ENCODE peak calls at places on chromosomes 2 and 18, in nine cellular contexts. C, T, I, V, L, A, O, N and Q are unnamed samples.

GRCh38 chr2:157741819-157742484 is 113.3 kb upstream of the ACVR1C start:
- DNase-seq in O (no peak), V (no peak), A (no peak), N (no peak), C (no peak), T (no peak), I (no peak), L (no peak), Q (no peak)

GRCh38 chr18:47683774-47684173 is 246.7 kb downstream of the SMAD2 start:
- DNase-seq in C (no peak), A (no peak), I (no peak), L (no peak), O (no peak), V (no peak), T (no peak), N (no peak), Q (no peak)

GRCh38 chr2:47893771-47894170 is 12.5 kb downstream of the FBXO11 start:
- DNase-seq in L (no peak), C (no peak), O (no peak), T (no peak), N (no peak), V (no peak), A (no peak), I (no peak), Q (no peak)

GRCh38 chr18:73545497-73545896 is 602.1 kb downstream of the FBXO15 start:
- DNase-seq in C (peak), N (no peak), T (no peak), O (peak), L (no peak), I (no peak), V (no peak), A (no peak), Q (no peak)

GRCh38 chr2:232076736-232077135 is 115.2 kb downstream of the DIS3L2 start:
- DNase-seq in I (no peak), O (no peak), L (peak), T (no peak), C (no peak), A (no peak), N (no peak), V (no peak), Q (no peak)

GRCh38 chr2:198098386-198098785 is 294.0 kb downstream of the PLCL1 start:
- DNase-seq in N (no peak), C (no peak), V (no peak), L (no peak), I (no peak), O (no peak), A (no peak), T (no peak), Q (no peak)

GRCh38 chr2:230660294-230661060 is 52.2 kb upstream of the CAB39 start:
- DNase-seq in T (no peak), L (no peak), I (no peak), N (no peak), O (no peak), V (no peak), A (peak), C (no peak), Q (no peak)

GRCh38 chr2:60073201-60073600 is 480.3 kb downstream of the BCL11A start:
- DNase-seq in I (no peak), L (no peak), N (no peak), O (no peak), C (no peak), V (no peak), T (no peak), A (no peak), Q (no peak)

GRCh38 chr18:8623549-8624106 is 14.4 kb downstream of the RAB12 start:
- DNase-seq in N (peak), V (no peak), A (no peak), C (no peak), O (no peak), T (no peak), L (no peak), I (no peak), Q (no peak)

GRCh38 chr2:238107525-238108422 is 7.6 kb downstream of the ESPNL start:
- DNase-seq in A (no peak), C (peak), V (no peak), N (peak), O (no peak), L (no peak), I (no peak), T (no peak), Q (no peak)

GRCh38 chr18:8820701-8821465 is 115.5 kb downstream of the MTCL1 start:
- DNase-seq in A (no peak), I (no peak), O (no peak), L (no peak), N (no peak), T (no peak), C (no peak), V (no peak), Q (no peak)